ENCODE peak calls at places on chromosomes 13 and 19, in seven cellular contexts. K is IMR-90; M is psoas muscle; T is A549; R is HCT116; W is CD4-positive, alpha-beta T cell; F is CD8-positive, alpha-beta T cell. B is an unnamed sample.

GRCh38 chr13:109844396-109844795 is 58.0 kb upstream of the IRS2 start:
- DNase-seq in K (peak; percentile 73), M (no peak), T (no peak), R (no peak), W (no peak), F (no peak), B (no peak)

GRCh38 chr19:55641376-55642152 is 762 bp downstream of the ZNF580 start:
- DNase-seq in K (peak; percentile 18), M (no peak), T (peak; percentile 63), R (no peak), W (no peak), F (no peak), B (no peak)

GRCh38 chr13:31767175-31767900 is 28.0 kb downstream of the RXFP2 start:
- DNase-seq in K (peak; percentile 84), M (no peak), T (no peak), R (no peak), W (no peak), F (no peak), B (no peak)

GRCh38 chr19:46239193-46239767 is 9.7 kb downstream of the IGFL1 start:
- DNase-seq in K (no peak), M (no peak), T (no peak), R (no peak), W (no peak), F (no peak), B (no peak)

GRCh38 chr13:95553614-95554385 is 1.3 kb downstream of the CLDN10 start:
- DNase-seq in K (no peak), M (no peak), T (no peak), R (no peak), W (no peak), F (no peak), B (no peak)

GRCh38 chr19:6761053-6761676 is 6.1 kb downstream of the SH2D3A start:
- DNase-seq in K (no peak), M (no peak), T (peak; percentile 46), R (no peak), W (no peak), F (no peak), B (no peak)

GRCh38 chr13:66879971-66880370 is 350.2 kb downstream of the PCDH9 start:
- DNase-seq in K (no peak), M (no peak), T (no peak), R (no peak), W (no peak), F (no peak), B (no peak)

GRCh38 chr13:112905990-112906641 is 62.9 kb upstream of the MCF2L start:
- DNase-seq in K (no peak), M (no peak), T (no peak), R (no peak), W (no peak), F (no peak), B (no peak)

GRCh38 chr19:31214086-31214485 is 135.2 kb downstream of the TSHZ3 start:
- DNase-seq in K (peak; percentile 100), M (peak; percentile 80), T (peak; percentile 84), R (no peak), W (peak; percentile 85), F (peak; percentile 62), B (peak; percentile 65)

GRCh38 chr13:44236370-44236769 is 137.3 kb upstream of the SERP2 start:
- DNase-seq in K (peak; percentile 58), M (no peak), T (no peak), R (no peak), W (no peak), F (no peak), B (no peak)

GRCh38 chr13:85690368-85690767 is 108.9 kb downstream of the SLITRK6 start:
- DNase-seq in K (no peak), M (no peak), T (no peak), R (no peak), W (no peak), F (no peak), B (no peak)

GRCh38 chr19:36128392-36128736 is 11.5 kb upstream of the CAPNS1 start:
- DNase-seq in K (no peak), M (peak; percentile 37), T (no peak), R (no peak), W (no peak), F (no peak), B (no peak)

GRCh38 chr13:112737329-112737728 is 47.5 kb downstream of the ATP11A start:
- DNase-seq in K (no peak), M (no peak), T (no peak), R (no peak), W (no peak), F (no peak), B (peak; percentile 26)

GRCh38 chr19:862529-863304 is 3.3 kb downstream of the CFD start:
- DNase-seq in K (peak; percentile 17), M (peak; percentile 63), T (peak; percentile 64), R (no peak), W (peak; percentile 84), F (peak; percentile 77), B (peak; percentile 88)

GRCh38 chr13:111338841-111339240 is 18.4 kb downstream of the TEX29 start:
- DNase-seq in K (no peak), M (no peak), T (no peak), R (no peak), W (no peak), F (no peak), B (no peak)

GRCh38 chr13:59205501-59205900 is 958.2 kb downstream of the DIAPH3 start:
- DNase-seq in K (no peak), M (no peak), T (no peak), R (no peak), W (no peak), F (no peak), B (no peak)

GRCh38 chr13:101757446-101758039 is 305.1 kb downstream of the ITGBL1 start:
- DNase-seq in K (peak; percentile 50), M (no peak), T (peak; percentile 45), R (no peak), W (no peak), F (no peak), B (no peak)

GRCh38 chr13:71772376-71772775 is 94.6 kb downstream of the DACH1 start:
- DNase-seq in K (no peak), M (no peak), T (no peak), R (no peak), W (no peak), F (no peak), B (no peak)

GRCh38 chr19:13788991-13789390 is 6.3 kb upstream of the ZSWIM4 start:
- DNase-seq in K (peak; percentile 88), M (no peak), T (no peak), R (no peak), W (peak; percentile 32), F (no peak), B (no peak)

GRCh38 chr19:2391118-2391725 is 31.2 kb downstream of the TMPRSS9 start:
- DNase-seq in K (peak; percentile 78), M (no peak), T (peak; percentile 79), R (peak; percentile 66), W (peak; percentile 29), F (no peak), B (no peak)

GRCh38 chr19:9934132-9934950 is 2.0 kb downstream of the OLFM2 start:
- DNase-seq in K (peak; percentile 69), M (peak; percentile 74), T (peak; percentile 75), R (peak; percentile 66), W (peak; percentile 76), F (peak; percentile 67), B (peak; percentile 82)
- TF ChIP-seq CTCF in K (peak; percentile 94), M (peak; percentile 60), T (peak; percentile 74), R (peak; percentile 86), W (peak; percentile 80), F (peak; percentile 89), B (peak; percentile 83)

GRCh38 chr19:8897106-8897505 is 64.9 kb downstream of the MBD3L1 start:
- DNase-seq in K (no peak), M (no peak), T (no peak), R (no peak), W (no peak), F (no peak), B (no peak)
- H3K9me3 ChIP-seq in K (peaks cover 42% of the 10 kb centered on the region), M (no peaks in the 10 kb centered on the region), T (no peaks in the 10 kb centered on the region), R (no peaks in the 10 kb centered on the region), W (no peaks in the 10 kb centered on the region), F (no peaks in the 10 kb centered on the region), B (no peaks in the 10 kb centered on the region)

GRCh38 chr13:24627864-24628418 is 52.3 kb upstream of the ATP12A start:
- DNase-seq in K (no peak), M (no peak), T (no peak), R (no peak), W (no peak), F (no peak), B (no peak)
- TF ChIP-seq CTCF in K (no peak), M (no peak), T (no peak), R (no peak), W (no peak), F (no peak), B (no peak)

GRCh38 chr19:57688011-57688763 is 6.4 kb downstream of the ZNF551 start:
- DNase-seq in K (no peak), M (no peak), T (no peak), R (no peak), W (no peak), F (no peak), B (no peak)
- H3K9me3 ChIP-seq in K (peaks cover 75% of the 10 kb centered on the region), M (peaks cover 88% of the 10 kb centered on the region), T (peaks cover 100% of the 10 kb centered on the region), R (peaks cover 48% of the 10 kb centered on the region), W (peaks cover 87% of the 10 kb centered on the region), F (peaks cover 72% of the 10 kb centered on the region), B (peaks cover 85% of the 10 kb centered on the region)

DNA sequence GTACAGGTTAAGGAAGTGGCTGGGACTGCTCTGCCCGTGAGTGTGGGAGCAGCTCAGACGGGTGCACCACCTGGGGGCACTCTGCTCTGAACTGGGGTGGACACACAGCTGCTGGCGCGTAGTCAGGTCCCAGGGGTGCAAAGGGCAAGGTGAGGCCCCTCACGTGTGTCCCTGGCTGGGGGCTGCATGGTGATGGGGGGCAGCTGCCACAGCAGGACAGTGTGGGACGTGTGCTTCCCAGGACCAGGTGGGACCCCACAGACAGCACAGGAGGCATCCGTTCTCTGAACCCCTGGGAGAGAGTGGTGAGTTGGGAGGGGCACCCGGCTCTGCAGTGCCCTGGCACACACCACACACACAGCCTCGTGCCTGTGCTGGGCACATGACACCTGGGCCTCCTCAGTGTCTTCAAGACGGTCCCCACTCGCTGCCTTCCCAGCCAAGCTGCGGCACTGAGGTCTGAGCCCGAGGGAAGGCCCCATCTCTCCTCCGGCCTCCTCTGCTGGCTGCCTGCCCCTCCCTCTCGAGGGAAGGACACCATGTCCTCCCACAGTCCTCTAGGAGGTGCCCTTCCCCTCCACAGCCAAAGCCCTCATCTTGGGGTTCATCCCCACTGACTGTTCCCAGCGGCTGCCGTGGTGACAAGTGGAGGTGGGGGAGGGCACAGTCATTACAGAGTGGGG is 24.7 kb downstream of the CILP2 start:
- DNase-seq in K (no peak), M (no peak), T (no peak), R (no peak), W (peak; percentile 48), F (no peak), B (no peak)
- TF ChIP-seq CTCF in K (no peak), M (no peak), T (no peak), R (no peak), W (peak; percentile 36), F (peak; percentile 22), B (peak; percentile 5)

DNA sequence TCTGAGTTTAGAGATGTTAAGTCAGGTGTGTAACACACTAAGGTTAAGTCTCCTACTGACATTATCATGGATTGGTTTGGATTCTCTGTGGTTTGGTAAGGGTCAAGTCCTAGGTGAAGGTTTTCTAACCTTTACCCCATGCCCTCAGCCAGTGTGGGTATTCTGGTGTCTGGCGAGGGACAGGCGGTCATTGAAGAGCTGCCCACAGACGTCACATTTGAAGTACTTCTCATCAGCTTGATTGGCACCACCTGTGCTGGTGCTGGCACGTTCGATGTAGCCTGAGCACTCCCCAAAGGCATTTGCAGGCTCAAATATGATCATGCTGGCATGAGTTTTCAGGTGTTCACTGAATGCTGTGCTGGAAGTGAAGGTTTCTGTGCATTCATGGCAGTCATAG is 27.0 kb downstream of the PEG3 start:
- DNase-seq in K (no peak), M (no peak), T (no peak), R (no peak), W (no peak), F (no peak), B (no peak)
- H3K9me3 ChIP-seq in K (peaks cover 45% of the 10 kb centered on the region), M (no peaks in the 10 kb centered on the region), T (peaks cover 40% of the 10 kb centered on the region), R (peaks cover 7% of the 10 kb centered on the region), W (peaks cover 9% of the 10 kb centered on the region), F (peaks cover 10% of the 10 kb centered on the region), B (no peaks in the 10 kb centered on the region)

B was measured in upper lobe of right lung.